ENCODE peak calls at places on chromosomes 13 and 19, in five cellular contexts. A, E, P, F and K are unnamed samples.

GRCh38 chr19:14361824-14362223 is 19.4 kb upstream of the ADGRE5 start:
- DNase-seq in A (no peak), E (no peak), P (no peak), F (no peak), K (no peak)

GRCh38 chr13:44899967-44900366 is 89.3 kb downstream of the NUFIP1 start:
- DNase-seq in A (no peak), E (no peak), P (no peak), F (no peak), K (no peak)

GRCh38 chr13:41916173-41916954 is 44.5 kb downstream of the VWA8 start:
- DNase-seq in A (no peak), E (peak; percentile 26), P (no peak), F (no peak), K (peak; percentile 73)

GRCh38 chr19:45668342-45668871 is 386 bp downstream of the GIPR start:
- DNase-seq in A (no peak), E (no peak), P (no peak), F (no peak), K (no peak)

GRCh38 chr19:5309438-5310204 is 31.0 kb downstream of the PTPRS start:
- DNase-seq in A (no peak), E (no peak), P (no peak), F (no peak), K (no peak)

GRCh38 chr13:74093691-74094090 is 40.5 kb downstream of the KLF12 start:
- DNase-seq in A (no peak), E (no peak), P (no peak), F (no peak), K (no peak)

GRCh38 chr13:21011378-21011777 is 50.0 kb downstream of the LATS2 start:
- DNase-seq in A (no peak), E (no peak), P (no peak), F (no peak), K (no peak)

GRCh38 chr13:38046049-38046376 is 176.4 kb upstream of the TRPC4 start:
- DNase-seq in A (no peak), E (no peak), P (no peak), F (no peak), K (no peak)

GRCh38 chr19:2269244-2270156 is 12.5 kb downstream of the PEAK3 start:
- DNase-seq in A (peak; percentile 97), E (peak; percentile 80), P (peak; percentile 99), F (peak; percentile 95), K (peak; percentile 97)

GRCh38 chr19:43751466-43752220 is 3.1 kb downstream of the SMG9 start:
- DNase-seq in A (no peak), E (no peak), P (no peak), F (no peak), K (no peak)

GRCh38 chr19:12202250-12202649 is 39.4 kb downstream of the ZNF136 start:
- DNase-seq in A (peak; percentile 34), E (no peak), P (peak; percentile 64), F (no peak), K (peak; percentile 45)